ENCODE peak calls at places on chromosomes 16 and 17, in seven cellular contexts. C, P, H, O, V, N and X are unnamed samples.

GRCh38 chr17:36550491-36551417 is 6.0 kb downstream of the GGNBP2 start:
- DNase-seq in O (no peak), N (no peak), P (no peak), V (no peak), H (peak), C (no peak), X (no peak)

GRCh38 chr17:20706752-20707372 is 127.3 kb downstream of the CDRT15L2 start:
- DNase-seq in C (no peak), O (peak), P (no peak), N (no peak), V (no peak), H (no peak), X (no peak)

GRCh38 chr16:30086291-30087140 is 5.2 kb downstream of the TBX6 start:
- DNase-seq in V (no peak), C (no peak), N (no peak), P (no peak), O (no peak), H (no peak), X (no peak)

GRCh38 chr17:37142294-37142944 is 193.7 kb downstream of the AATF start:
- DNase-seq in N (no peak), H (no peak), O (no peak), V (no peak), C (no peak), P (no peak), X (no peak)

GRCh38 chr16:50252874-50253510 is 13.4 kb upstream of the ADCY7 start:
- DNase-seq in H (no peak), P (no peak), O (no peak), V (no peak), C (no peak), N (no peak), X (no peak)

GRCh38 chr16:51409001-51409675 is 258.1 kb upstream of the SALL1 start:
- DNase-seq in V (no peak), N (no peak), O (no peak), C (no peak), H (no peak), P (no peak), X (no peak)

GRCh38 chr16:2142942-2143868 is 5.2 kb upstream of the RAB26 start:
- DNase-seq in C (no peak), N (no peak), H (no peak), O (no peak), V (no peak), P (peak), X (no peak)

GRCh38 chr17:35046740-35047283 is 16.7 kb downstream of the RFFL start:
- DNase-seq in H (peak), P (peak), V (no peak), C (peak), N (no peak), O (peak), X (no peak)

GRCh38 chr17:50841949-50842354 is 6.6 kb downstream of the WFIKKN2 start:
- DNase-seq in N (no peak), V (peak), H (peak), C (peak), O (peak), P (peak), X (peak)

GRCh38 chr16:72884573-72884972 is 163.4 kb downstream of the ZFHX3 start:
- DNase-seq in O (no peak), P (no peak), V (no peak), N (no peak), H (no peak), C (no peak), X (no peak)

GRCh38 chr17:75712480-75712879 is 8.8 kb upstream of the ITGB4 start:
- DNase-seq in O (no peak), N (no peak), C (no peak), V (no peak), H (no peak), P (no peak), X (no peak)

GRCh38 chr16:2663553-2664521 is 18.5 kb upstream of the KCTD5 start:
- DNase-seq in C (no peak), O (no peak), H (no peak), V (no peak), N (peak), P (no peak), X (no peak)

GRCh38 chr16:81618661-81619060 is 160.4 kb upstream of the PLCG2 start:
- DNase-seq in H (no peak), V (no peak), P (no peak), O (no peak), N (no peak), C (peak), X (no peak)

GRCh38 chr17:70945386-70945785 is 776.1 kb downstream of the KCNJ2 start:
- DNase-seq in V (no peak), H (no peak), N (no peak), P (peak), O (no peak), C (no peak), X (no peak)

GRCh38 chr17:42761638-42762037 is 611 bp downstream of the RAMP2 start:
- DNase-seq in H (no peak), P (no peak), V (no peak), N (no peak), C (no peak), O (no peak), X (no peak)

GRCh38 chr17:7314719-7315569 is at the start of gene GPS2:
- DNase-seq in P (peak), O (peak), C (peak), N (no peak), V (peak), H (peak), X (peak)

GRCh38 chr16:50602126-50602525 is 53.9 kb downstream of the NKD1 start:
- DNase-seq in O (no peak), V (peak), N (no peak), C (no peak), H (no peak), P (no peak), X (no peak)

GRCh38 chr17:69404398-69404797 is 10.1 kb upstream of the MAP2K6 start:
- DNase-seq in P (no peak), O (no peak), C (no peak), N (peak), V (no peak), H (no peak), X (no peak)

GRCh38 chr17:17739388-17740066 is 58.3 kb downstream of the RAI1 start:
- DNase-seq in P (peak), O (peak), N (no peak), V (peak), H (no peak), C (peak), X (no peak)

GRCh38 chr16:63426275-63426870 is 1390.1 kb upstream of the CDH8 start:
- DNase-seq in H (no peak), N (no peak), V (no peak), P (no peak), C (no peak), O (no peak), X (no peak)

GRCh38 chr17:57697891-57698708 is 47.0 kb downstream of the CCDC182 start:
- DNase-seq in O (no peak), N (no peak), C (no peak), V (no peak), P (no peak), H (peak), X (no peak)

GRCh38 chr16:67404740-67405226 is 11.5 kb upstream of the TPPP3 start:
- DNase-seq in C (no peak), O (no peak), H (no peak), P (no peak), V (no peak), N (no peak), X (no peak)

GRCh38 chr16:70685061-70685937 is 554 bp downstream of the MTSS2 start:
- DNase-seq in H (no peak), P (no peak), C (no peak), O (no peak), N (no peak), V (peak), X (no peak)

GRCh38 chr17:10127819-10128375 is 70.5 kb downstream of the GAS7 start:
- DNase-seq in O (no peak), N (peak), C (no peak), V (peak), H (no peak), P (no peak), X (no peak)

GRCh38 chr17:20890338-20890737 is 152.5 kb downstream of the USP22 start:
- DNase-seq in N (no peak), V (no peak), C (no peak), P (no peak), H (no peak), O (no peak), X (no peak)

GRCh38 chr16:17585449-17586080 is 114.8 kb upstream of the XYLT1 start:
- DNase-seq in P (no peak), V (no peak), C (no peak), N (no peak), H (no peak), O (no peak), X (no peak)

GRCh38 chr17:21280081-21280518 is 4.4 kb upstream of the MAP2K3 start:
- DNase-seq in H (peak), P (peak), C (peak), V (peak), O (peak), N (no peak), X (peak)

GRCh38 chr17:19876524-19877161 is 8.9 kb upstream of the ULK2 start:
- DNase-seq in O (no peak), P (no peak), N (no peak), C (no peak), V (peak), H (peak), X (no peak)

GRCh38 chr17:64183815-64184397 is 54.0 kb upstream of the ERN1 start:
- DNase-seq in V (no peak), H (peak), N (no peak), C (peak), O (no peak), P (no peak), X (no peak)

GRCh38 chr16:83704656-83705055 is 103.1 kb upstream of the HSBP1 start:
- DNase-seq in P (no peak), V (no peak), N (no peak), O (no peak), H (no peak), C (no peak), X (peak)

GRCh38 chr17:76549215-76549518 is 9.3 kb downstream of the PRCD start:
- DNase-seq in V (no peak), N (no peak), H (no peak), O (no peak), P (no peak), C (no peak), X (no peak)

GRCh38 chr17:60525347-60525623 is 757 bp downstream of the APPBP2 start:
- DNase-seq in V (no peak), N (no peak), O (no peak), P (peak), C (peak), H (no peak), X (peak)

GRCh38 chr16:85304337-85304736 is 192.1 kb upstream of the CIBAR2 start:
- DNase-seq in N (no peak), P (no peak), O (no peak), C (no peak), H (no peak), V (no peak), X (no peak)

GRCh38 chr17:42201155-42201772 is 7.0 kb upstream of the GHDC start:
- DNase-seq in P (no peak), V (no peak), H (no peak), N (no peak), O (no peak), C (no peak), X (no peak)

GRCh38 chr17:49753959-49754391 is 10.0 kb downstream of the FAM117A start:
- DNase-seq in N (no peak), V (peak), H (no peak), P (peak), O (no peak), C (no peak), X (no peak)

GRCh38 chr16:50498756-50499155 is 49.4 kb upstream of the NKD1 start:
- DNase-seq in O (no peak), N (no peak), P (no peak), C (no peak), V (no peak), H (no peak), X (no peak)